ENCODE peak calls at places on chromosomes 1 and 21, in eight cellular contexts. B is T follicular helper cell; L is endothelial cell; F is naive thymus-derived CD4-positive, alpha-beta T cell; K is activated CD4-positive, alpha-beta T cell treated with anti-CD3 and anti-CD28 coated beads, Interleukin-2, amount 50 U/mL, for 1 hour; P is activated T-cell treated with anti-CD3 and anti-CD28 coated beads for 48 hours; I is stimulated activated CD4-positive, alpha-beta T cell treated with anti-CD3 and anti-CD28 coated beads, Interleukin-15, amount 100 ng/mL, for 1 hour; S is naive thymus-derived CD8-positive, alpha-beta T cell. R is an unnamed sample.

GRCh38 chr1:19812875-19813650 is 2.0 kb downstream of the RNF186 start:
- DNase-seq in S (no peak), K (no peak), B (no peak), F (no peak), I (no peak), L (no peak), P (no peak), R (no peak)

GRCh38 chr1:6280761-6281451 is 20.0 kb upstream of the GPR153 start:
- DNase-seq in P (no peak), F (no peak), B (no peak), K (no peak), S (no peak), L (peak), I (no peak), R (no peak)

GRCh38 chr1:212760126-212760823 is 31.3 kb downstream of the NSL1 start:
- DNase-seq in K (peak), P (peak), B (peak), L (peak), F (peak), I (peak), S (peak), R (peak)

GRCh38 chr1:7594714-7595295 is 176.3 kb upstream of the VAMP3 start:
- DNase-seq in F (no peak), K (no peak), L (no peak), P (no peak), S (no peak), B (no peak), I (no peak), R (no peak)

GRCh38 chr1:16717174-16718108 is 22.9 kb upstream of the RNU1-4 start:
- DNase-seq in B (no peak), K (no peak), F (no peak), L (peak), I (no peak), P (no peak), S (no peak), R (no peak)

GRCh38 chr1:218384576-218384975 is 39.4 kb downstream of the TGFB2 start:
- DNase-seq in K (no peak), L (no peak), S (no peak), I (no peak), B (no peak), P (no peak), F (no peak), R (no peak)

GRCh38 chr1:98044766-98045165 is 123.9 kb upstream of the DPYD start:
- DNase-seq in I (no peak), B (no peak), S (peak), K (no peak), P (no peak), F (no peak), L (no peak), R (no peak)

GRCh38 chr1:94416901-94417701 is 1.1 kb upstream of the ABCD3 start:
- DNase-seq in S (no peak), K (no peak), F (no peak), P (no peak), I (no peak), L (no peak), B (no peak), R (no peak)

GRCh38 chr1:163820190-163820589 is 498.4 kb downstream of the NUF2 start:
- DNase-seq in P (no peak), F (no peak), L (no peak), S (no peak), B (no peak), K (no peak), I (no peak), R (no peak)

GRCh38 chr1:100433563-100433962 is 81.3 kb downstream of the CDC14A start:
- DNase-seq in I (no peak), K (no peak), B (no peak), L (no peak), P (no peak), S (no peak), F (no peak), R (no peak)

GRCh38 chr1:218330043-218330623 is 15.0 kb upstream of the TGFB2 start:
- DNase-seq in L (no peak), F (no peak), S (no peak), P (no peak), B (no peak), K (no peak), I (no peak), R (no peak)

GRCh38 chr1:34268311-34269042 is 91.8 kb downstream of the C1orf94 start:
- DNase-seq in S (no peak), K (no peak), P (no peak), F (no peak), B (no peak), L (no peak), I (no peak), R (no peak)

GRCh38 chr1:117347907-117348306 is 19.3 kb upstream of the MAN1A2 start:
- DNase-seq in P (no peak), B (no peak), I (no peak), S (no peak), K (no peak), F (no peak), L (no peak), R (no peak)

GRCh38 chr21:45555557-45556301 is 13.5 kb upstream of the SLC19A1 start:
- DNase-seq in P (peak), F (peak), I (no peak), K (peak), S (peak), L (peak), B (no peak), R (peak)

GRCh38 chr1:231192620-231193163 is 30.8 kb downstream of the TRIM67 start:
- DNase-seq in I (no peak), F (no peak), B (no peak), K (no peak), P (no peak), L (no peak), S (no peak), R (no peak)

GRCh38 chr1:154157520-154158306 is 2.8 kb upstream of the NUP210L start:
- DNase-seq in B (peak), S (peak), F (peak), K (peak), I (peak), L (no peak), P (peak), R (peak)

GRCh38 chr1:18001725-18002124 is 105.9 kb upstream of the IGSF21 start:
- DNase-seq in B (no peak), P (no peak), I (no peak), L (no peak), F (no peak), S (no peak), K (no peak), R (no peak)

GRCh38 chr21:34644815-34645214 is 24.0 kb upstream of the CLIC6 start:
- DNase-seq in L (no peak), K (no peak), P (no peak), B (no peak), F (no peak), I (no peak), S (no peak), R (no peak)

GRCh38 chr1:6028042-6028895 is 17.4 kb upstream of the KCNAB2 start:
- DNase-seq in P (peak), B (peak), L (no peak), F (peak), K (peak), S (peak), I (peak), R (peak)

GRCh38 chr1:12585536-12585935 is 32.5 kb downstream of the DHRS3 start:
- DNase-seq in I (no peak), L (no peak), F (no peak), P (no peak), B (no peak), K (no peak), S (no peak), R (no peak)

GRCh38 chr1:198915327-198916231 is 276.7 kb downstream of the PTPRC start:
- DNase-seq in S (no peak), K (no peak), L (no peak), B (no peak), P (no peak), F (no peak), I (no peak), R (no peak)

GRCh38 chr1:31701137-31701736 is 2.6 kb downstream of the COL16A1 start:
- DNase-seq in K (no peak), L (no peak), F (no peak), S (no peak), P (no peak), B (no peak), I (no peak), R (no peak)

GRCh38 chr1:162670928-162671663 is 38.8 kb downstream of the DDR2 start:
- DNase-seq in P (no peak), S (no peak), L (no peak), I (no peak), K (no peak), B (no peak), F (no peak), R (no peak)

GRCh38 chr1:109259674-109260557 is 10.6 kb downstream of the CELSR2 start:
- DNase-seq in K (no peak), L (no peak), P (no peak), I (no peak), B (no peak), F (no peak), S (no peak), R (no peak)

GRCh38 chr1:208717490-208717889 is 473.3 kb upstream of the PLXNA2 start:
- DNase-seq in B (no peak), F (no peak), S (no peak), P (no peak), I (no peak), K (no peak), L (no peak), R (no peak)

GRCh38 chr1:39933956-39934941 is 20.7 kb upstream of the MFSD2A start:
- DNase-seq in S (no peak), P (no peak), F (no peak), B (no peak), K (no peak), L (no peak), I (no peak), R (no peak)

GRCh38 chr1:35894183-35894582 is 11.2 kb downstream of the AGO1 start:
- DNase-seq in K (no peak), F (no peak), L (no peak), S (no peak), I (no peak), B (no peak), P (no peak), R (no peak)

GRCh38 chr1:225737866-225738265 is 39.8 kb upstream of the SRP9 start:
- DNase-seq in P (no peak), F (no peak), B (no peak), K (no peak), I (no peak), L (no peak), S (no peak), R (no peak)

GRCh38 chr1:90987860-90988259 is 34.0 kb downstream of the ZNF644 start:
- DNase-seq in P (no peak), F (no peak), B (no peak), L (no peak), S (no peak), I (no peak), K (no peak), R (no peak)

GRCh38 chr1:47697616-47698335 is 259.9 kb downstream of the FOXD2 start:
- DNase-seq in B (no peak), F (no peak), I (no peak), S (no peak), P (no peak), K (no peak), L (no peak), R (no peak)

GRCh38 chr1:11802616-11802972 is 3.2 kb downstream of the MTHFR start:
- DNase-seq in B (no peak), F (no peak), I (no peak), S (no peak), P (no peak), K (no peak), L (no peak), R (no peak)

R was measured in effector CD8-positive, alpha-beta T cell.